ENCODE peak calls at places on chromosome 2, in ten cellular contexts. H is stimulated activated CD4-positive, alpha-beta T cell treated with anti-CD3 and anti-CD28 coated beads, Interleukin-12 subunit alpha, Interleukin-12 subunit beta, amount 100 ng/mL, for 4 hours; Q is GM04504; U is activated CD4-positive, alpha-beta T cell treated with anti-CD3 and anti-CD28 coated beads, Interleukin-2, amount 50 U/mL, for 24 hours; S is HEK293T; P is hypothalamus; X is T-helper 9 cell; D is M059J; Y is pulmonary artery endothelial cell; B is fibroblast of pulmonary artery. K is an unnamed sample.

GRCh38 chr2:109285244-109285651 is 156.2 kb downstream of the SH3RF3 start:
- DNase-seq in Y (no peak), Q (no peak), U (no peak), S (no peak), H (no peak), P (no peak), X (no peak), D (peak; percentile 75), B (no peak), K (no peak)

GRCh38 chr2:96153991-96154431 is 8.8 kb upstream of the DUSP2 start:
- DNase-seq in X (no peak), S (no peak), P (no peak), Q (no peak), D (no peak), Y (no peak), B (no peak), U (no peak), H (no peak), K (no peak)

GRCh38 chr2:106609780-106610179 is 122.6 kb downstream of the CD8B2 start:
- DNase-seq in B (no peak), Y (no peak), P (no peak), Q (no peak), S (no peak), X (no peak), D (no peak), U (no peak), H (no peak), K (no peak)

GRCh38 chr2:69720404-69720803 is 21.5 kb upstream of the ANXA4 start:
- DNase-seq in S (no peak), H (no peak), Y (no peak), D (no peak), P (no peak), B (peak; percentile 39), U (no peak), X (no peak), Q (no peak), K (peak; percentile 31)

GRCh38 chr2:232525796-232526195 is at the start of gene CHRND:
- DNase-seq in S (no peak), Y (no peak), Q (no peak), D (no peak), B (no peak), U (no peak), P (no peak), H (no peak), X (no peak), K (no peak)

GRCh38 chr2:4780679-4781078 is 911.5 kb upstream of the SOX11 start:
- DNase-seq in S (no peak), Q (no peak), U (no peak), Y (no peak), H (no peak), B (no peak), D (no peak), X (no peak), P (no peak), K (no peak)

GRCh38 chr2:172340394-172340793 is 87.0 kb upstream of the ITGA6 start:
- DNase-seq in Y (no peak), B (no peak), X (no peak), U (no peak), P (no peak), D (peak; percentile 20), S (no peak), H (no peak), Q (no peak), K (peak; percentile 11)

GRCh38 chr2:98379311-98380202 is 33.3 kb downstream of the CNGA3 start:
- DNase-seq in B (peak; percentile 20), H (no peak), D (peak; percentile 47), X (no peak), S (no peak), Q (no peak), Y (no peak), U (no peak), P (no peak), K (no peak)

GRCh38 chr2:172052000-172052983 is 33.0 kb upstream of the DLX1 start:
- DNase-seq in U (no peak), B (peak; percentile 47), P (no peak), S (no peak), Q (peak; percentile 38), X (no peak), H (no peak), Y (peak; percentile 41), D (peak; percentile 16), K (peak; percentile 44)

GRCh38 chr2:219836647-219837177 is 209.3 kb downstream of the SLC4A3 start:
- DNase-seq in S (peak; percentile 23), Q (peak; percentile 14), X (no peak), U (no peak), B (peak; percentile 34), Y (no peak), D (peak; percentile 49), P (no peak), H (no peak), K (no peak)

GRCh38 chr2:241575624-241576292 is 17.2 kb downstream of the BOK start:
- DNase-seq in P (no peak), X (no peak), H (no peak), Q (no peak), D (no peak), U (no peak), S (no peak), B (no peak), Y (no peak), K (no peak)

GRCh38 chr2:27724905-27725693 is 46.4 kb upstream of the MRPL33 start:
- DNase-seq in H (no peak), S (no peak), B (peak; percentile 71), Q (no peak), D (no peak), U (no peak), X (no peak), P (no peak), Y (no peak), K (peak; percentile 49)

GRCh38 chr2:73979021-73979420 is 5.7 kb upstream of the TET3 start:
- DNase-seq in S (no peak), B (peak; percentile 40), Q (no peak), Y (no peak), P (no peak), X (peak; percentile 45), U (no peak), H (peak; percentile 53), D (no peak), K (no peak)

GRCh38 chr2:64711260-64711659 is 57.5 kb upstream of the SERTAD2 start:
- DNase-seq in U (no peak), Q (no peak), B (peak; percentile 58), S (no peak), P (no peak), X (no peak), H (no peak), Y (peak; percentile 81), D (no peak), K (no peak)

GRCh38 chr2:196535742-196536141 is 103.8 kb upstream of the CCDC150 start:
- DNase-seq in Y (no peak), S (no peak), B (no peak), U (no peak), Q (no peak), P (no peak), H (no peak), X (no peak), D (peak; percentile 28), K (no peak)